ENCODE peak calls at places on chromosomes 11 and 22, in five cellular contexts. Y, J, H, B and D are unnamed samples.

GRCh38 chr11:120863359-120863758 is 160.5 kb upstream of the TBCEL start:
- DNase-seq in Y (no peak), H (no peak), B (no peak), J (no peak), D (no peak)

GRCh38 chr11:16891964-16892363 is 122.2 kb downstream of the PLEKHA7 start:
- DNase-seq in J (no peak), H (no peak), Y (no peak), B (no peak), D (no peak)

GRCh38 chr22:35314161-35314942 is 14.7 kb downstream of the TOM1 start:
- DNase-seq in H (no peak), B (no peak), J (no peak), Y (no peak), D (no peak)

GRCh38 chr11:129611661-129612566 is 203.7 kb upstream of the TMEM45B start:
- DNase-seq in H (no peak), B (no peak), J (no peak), Y (no peak), D (no peak)

GRCh38 chr22:44894782-44895181 is 115.0 kb downstream of the PHF21B start:
- DNase-seq in H (no peak), B (no peak), J (no peak), Y (no peak), D (no peak)

GRCh38 chr11:121439759-121440158 is 12.4 kb upstream of the SORL1 start:
- DNase-seq in J (no peak), B (no peak), Y (no peak), H (no peak), D (no peak)

GRCh38 chr22:37848587-37849088 is 581 bp upstream of the EIF3L start:
- DNase-seq in B (peak), Y (no peak), H (peak), J (no peak), D (no peak)

GRCh38 chr11:44989831-44990566 is 39.3 kb upstream of the TP53I11 start:
- DNase-seq in H (no peak), B (no peak), Y (no peak), J (no peak), D (no peak)

GRCh38 chr11:90468923-90469322 is 246.1 kb upstream of the CHORDC1 start:
- DNase-seq in Y (no peak), J (no peak), B (no peak), H (no peak), D (no peak)

GRCh38 chr22:37220543-37220968 is 8.3 kb upstream of the SSTR3 start:
- DNase-seq in B (no peak), J (no peak), H (no peak), Y (no peak), D (no peak)

GRCh38 chr11:61826930-61827572 is 1.0 kb upstream of the FADS2 start:
- DNase-seq in J (no peak), B (no peak), H (no peak), Y (no peak), D (no peak)

GRCh38 chr22:25493794-25494193 is 70.7 kb upstream of the GRK3 start:
- DNase-seq in B (no peak), H (no peak), J (no peak), Y (no peak), D (no peak)

GRCh38 chr11:6251990-6252473 is 7.6 kb upstream of the CCKBR start:
- DNase-seq in H (no peak), B (no peak), J (no peak), Y (no peak), D (no peak)

GRCh38 chr22:30875481-30876215 is 92.9 kb downstream of the MORC2 start:
- DNase-seq in J (no peak), Y (no peak), B (no peak), H (no peak), D (peak)

GRCh38 chr11:113091578-113091844 is 130.3 kb downstream of the NCAM1 start:
- DNase-seq in B (no peak), H (no peak), J (no peak), Y (no peak), D (no peak)

GRCh38 chr11:115324569-115325432 is 179.4 kb downstream of the CADM1 start:
- DNase-seq in H (peak), B (no peak), J (peak), Y (peak), D (peak)

GRCh38 chr22:45612451-45612901 is 59.2 kb upstream of the ATXN10 start:
- DNase-seq in Y (no peak), J (no peak), B (no peak), H (no peak), D (no peak)

GRCh38 chr11:58567889-58568512 is 7.7 kb downstream of the LPXN start:
- DNase-seq in B (peak), J (no peak), Y (peak), H (peak), D (peak)

GRCh38 chr11:92276773-92277172 is 52.2 kb downstream of the FAT3 start:
- DNase-seq in Y (no peak), H (no peak), J (no peak), B (no peak), D (no peak)

GRCh38 chr11:14578551-14578956 is 58.4 kb upstream of the PSMA1 start:
- DNase-seq in H (peak), J (peak), B (no peak), Y (no peak), D (no peak)

GRCh38 chr11:44702897-44703296 is 23.9 kb upstream of the TSPAN18 start:
- DNase-seq in J (no peak), Y (no peak), H (no peak), B (no peak), D (no peak)

GRCh38 chr11:47183969-47184368 is 2.3 kb downstream of the PACSIN3 start:
- DNase-seq in B (no peak), Y (no peak), H (no peak), J (no peak), D (no peak)

GRCh38 chr11:120576606-120577005 is 65.1 kb downstream of the GRIK4 start:
- DNase-seq in J (no peak), B (no peak), H (no peak), Y (no peak), D (no peak)

GRCh38 chr22:20956258-20957117 is 10.6 kb upstream of the AIFM3 start:
- DNase-seq in Y (no peak), J (no peak), B (peak), H (peak), D (peak)

GRCh38 chr22:24841261-24841660 is 35.2 kb downstream of the SGSM1 start:
- DNase-seq in J (no peak), H (no peak), Y (no peak), B (no peak), D (no peak)

GRCh38 chr11:63847363-63847762 is 8.5 kb downstream of the MARK2 start:
- DNase-seq in J (no peak), H (no peak), B (no peak), Y (no peak), D (peak)

GRCh38 chr11:1052133-1053011 is 15.9 kb upstream of the MUC6 start:
- DNase-seq in J (no peak), B (no peak), H (no peak), Y (no peak), D (peak)

GRCh38 chr22:27135582-27135981 is 478.2 kb downstream of the MIAT start:
- DNase-seq in H (peak), B (no peak), Y (no peak), J (no peak), D (no peak)

DNA sequence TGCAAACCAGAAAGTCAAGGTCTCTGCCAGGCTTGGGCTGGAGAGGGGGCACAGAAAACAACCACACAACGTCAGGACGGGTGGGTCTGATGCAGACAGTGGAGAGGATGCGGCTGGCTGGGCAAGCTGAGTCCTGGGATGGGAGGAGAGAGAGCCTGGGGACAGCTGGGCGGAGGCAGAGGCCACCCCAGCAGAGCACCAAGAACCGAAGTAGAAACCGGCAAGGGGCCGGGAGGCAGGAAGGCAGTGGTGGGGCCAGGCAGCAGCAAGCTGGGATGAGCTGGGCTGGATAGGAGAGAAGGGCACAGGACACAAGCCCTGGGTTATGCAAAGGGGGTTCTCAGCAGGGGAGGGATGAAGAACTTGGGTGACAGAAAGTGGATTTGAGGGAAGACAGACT is 188.2 kb downstream of the SHANK2 start:
- DNase-seq in H (no peak), B (no peak), J (no peak), Y (no peak), D (no peak)
- TF ChIP-seq ATF3 in H (no peak), B (no peak), J (no peak), Y (no peak), D (no peak)

GRCh38 chr11:67615455-67616430 is 9.0 kb downstream of the NDUFV1 start:
- DNase-seq in H (peak), Y (no peak), J (no peak), B (peak), D (peak)

GRCh38 chr11:67614730-67615454 is 8.2 kb downstream of the NDUFV1 start:
- DNase-seq in J (no peak), Y (no peak), H (no peak), B (no peak), D (no peak)

GRCh38 chr11:67613960-67614715 is 7.4 kb downstream of the NDUFV1 start:
- DNase-seq in H (no peak), J (peak), Y (no peak), B (peak), D (peak)

GRCh38 chr11:67617243-67617953 is 10.7 kb downstream of the NDUFV1 start:
- DNase-seq in J (no peak), H (peak), B (no peak), Y (no peak), D (no peak)

GRCh38 chr11:67616431-67617242 is 9.9 kb downstream of the NDUFV1 start:
- DNase-seq in H (no peak), B (no peak), Y (no peak), J (no peak), D (no peak)
- TF ChIP-seq ATF3 in H (no peak), B (no peak), Y (no peak), J (no peak), D (no peak)

DNA sequence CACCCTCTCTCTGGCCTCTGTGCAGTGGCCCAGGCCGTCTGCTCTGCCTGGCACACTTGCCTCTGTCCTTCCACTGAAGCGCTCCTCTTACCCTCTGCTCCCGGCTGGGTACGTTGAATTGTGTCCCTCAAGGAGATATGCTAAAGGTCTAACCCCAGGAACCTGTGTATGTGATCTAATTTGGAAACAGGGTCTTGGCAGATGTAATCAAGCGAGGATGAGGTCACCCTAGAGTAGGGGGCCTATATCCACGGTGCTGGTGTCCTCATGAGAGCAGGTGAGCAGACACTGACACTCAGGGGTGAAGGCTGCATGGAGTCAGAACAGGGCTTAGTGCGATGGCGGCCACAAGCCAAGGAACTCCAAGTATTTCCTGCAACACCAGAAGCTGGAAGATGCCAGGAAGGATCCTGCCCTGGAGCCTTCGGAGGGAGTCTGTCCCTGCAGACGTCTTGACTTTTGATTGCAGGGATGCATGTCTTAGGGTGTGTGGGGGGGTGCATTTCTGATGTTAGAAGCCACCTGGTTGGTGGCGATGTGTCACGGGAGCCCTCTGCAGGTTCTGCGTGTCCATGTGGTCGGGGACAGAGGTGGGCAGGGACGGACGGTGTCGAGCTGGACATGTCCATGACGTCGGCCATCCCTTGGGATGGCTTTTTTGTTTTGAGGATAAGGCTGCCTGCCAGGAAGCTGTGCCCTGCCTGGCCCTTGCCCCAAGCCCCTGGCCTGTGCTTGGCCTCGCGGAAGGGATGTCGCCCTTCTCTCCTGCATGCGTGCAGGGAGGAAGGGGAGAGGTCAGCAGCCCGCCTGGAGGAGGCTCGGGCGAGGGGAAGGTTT is 68.6 kb downstream of the LRP5 start:
- DNase-seq in J (no peak), B (no peak), H (no peak), Y (no peak), D (no peak)
- TF ChIP-seq ATF3 in J (no peak), B (no peak), H (no peak), Y (no peak), D (no peak)

DNA sequence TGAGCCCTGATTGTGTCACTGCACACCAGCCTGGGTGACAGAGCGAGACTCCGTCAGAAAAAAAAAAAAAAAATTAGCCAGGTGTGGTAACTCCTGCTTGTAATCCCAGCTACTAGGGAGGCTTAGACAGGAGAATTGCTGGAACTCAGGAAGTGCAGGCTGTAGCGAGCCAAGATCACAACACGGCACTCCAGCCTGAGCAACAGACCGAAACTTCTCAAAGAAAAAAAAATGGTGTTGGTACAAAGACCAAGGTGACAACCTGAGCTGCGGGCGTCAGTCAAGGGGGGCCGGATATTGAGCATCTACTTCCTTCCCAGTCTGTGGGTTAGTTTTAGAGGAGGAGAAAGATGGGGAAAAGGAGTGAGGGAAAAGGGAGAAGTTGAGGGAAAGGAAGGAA is 48.5 kb upstream of the HSPA8 start:
- DNase-seq in H (no peak), Y (no peak), J (no peak), B (no peak), D (no peak)
- TF ChIP-seq ATF3 in H (no peak), Y (no peak), J (no peak), B (no peak), D (no peak)

GRCh38 chr11:40170076-40170475 is 1289.4 kb downstream of the LRRC4C start:
- DNase-seq in H (peak), Y (no peak), J (peak), B (no peak), D (no peak)
- TF ChIP-seq ATF3 in H (no peak), Y (no peak), J (no peak), B (no peak), D (no peak)

GRCh38 chr11:2194877-2195755 is 23.5 kb upstream of the TH start:
- DNase-seq in J (no peak), H (peak), B (no peak), Y (no peak), D (peak)
- TF ChIP-seq ATF3 in J (no peak), H (no peak), B (no peak), Y (no peak), D (no peak)

GRCh38 chr11:70641366-70641765 is 243.0 kb downstream of the CTTN start:
- DNase-seq in B (no peak), H (no peak), Y (no peak), J (no peak), D (peak)
- TF ChIP-seq ATF3 in B (no peak), H (no peak), Y (no peak), J (no peak), D (no peak)

GRCh38 chr11:36373040-36374010 is 77.2 kb downstream of the PRR5L start:
- DNase-seq in H (no peak), B (no peak), Y (no peak), J (no peak), D (no peak)
- TF ChIP-seq ATF3 in H (no peak), B (no peak), Y (no peak), J (no peak), D (no peak)

DNA sequence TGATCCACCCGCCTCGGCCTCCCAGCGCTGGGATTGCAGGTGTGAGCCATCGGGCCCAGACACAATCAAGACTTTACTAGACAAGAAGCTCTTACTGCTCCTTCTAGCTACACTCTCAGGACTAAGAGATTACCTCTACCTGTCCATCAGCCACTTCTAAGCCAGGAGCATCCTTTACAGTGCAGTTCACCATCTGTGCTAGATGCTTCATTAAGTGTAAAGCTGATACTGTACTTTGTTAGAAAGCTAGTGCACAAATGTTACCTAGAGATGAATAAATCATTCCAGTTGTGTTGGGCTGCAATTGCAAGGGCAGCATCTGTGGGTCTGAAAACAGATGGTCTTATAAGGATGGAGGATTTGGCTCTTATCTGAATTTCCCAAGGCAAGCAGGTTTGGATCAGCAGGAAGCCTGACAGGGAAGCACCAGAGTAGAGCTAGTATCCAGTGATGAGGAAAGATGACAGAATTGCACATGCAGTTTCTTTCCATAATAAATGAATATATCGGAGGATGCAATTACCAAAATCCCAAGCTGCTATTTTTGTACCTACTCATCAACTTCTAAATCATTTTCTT is 58.3 kb downstream of the FAM168A start:
- DNase-seq in B (no peak), Y (no peak), J (no peak), H (no peak), D (no peak)
- TF ChIP-seq ATF3 in B (no peak), Y (no peak), J (no peak), H (no peak), D (no peak)